ENCODE peak calls at places on chromosomes 4 and X, in four cellular contexts. X is progenitor cell of endocrine pancreas, M is lung, Z is sigmoid colon. O is an unnamed sample.

GRCh38 chrX:42934020-42934701 is 156.2 kb upstream of the PPP1R2C start:
- DNase-seq in X (no peak), M (no peak), Z (no peak), O (no peak)

GRCh38 chrX:132689741-132690140 is 200.9 kb upstream of the MBNL3 start:
- DNase-seq in X (no peak), M (no peak), Z (no peak), O (no peak)

GRCh38 chr4:2302387-2303119 is 40.6 kb upstream of the MXD4 start:
- DNase-seq in X (no peak), M (no peak), Z (no peak), O (no peak)

GRCh38 chrX:79270401-79270800 is 96.7 kb downstream of the ITM2A start:
- DNase-seq in X (no peak), M (no peak), Z (no peak), O (no peak)

GRCh38 chr4:147101678-147102077 is 156.0 kb upstream of the TTC29 start:
- DNase-seq in X (no peak), M (no peak), Z (no peak), O (no peak)

GRCh38 chr4:3123201-3123671 is 48.8 kb downstream of the HTT start:
- DNase-seq in X (no peak), M (no peak), Z (no peak), O (no peak)

GRCh38 chr4:5461477-5461876 is 246.9 kb downstream of the EVC2 start:
- DNase-seq in X (no peak), M (no peak), Z (no peak), O (no peak)

GRCh38 chrX:133670394-133670793 is 255.1 kb upstream of the GPC4 start:
- DNase-seq in X (no peak), M (no peak), Z (no peak), O (no peak)

GRCh38 chr4:82599336-82599735 is 37.5 kb upstream of the TMEM150C start:
- DNase-seq in X (no peak), M (no peak), Z (no peak), O (peak; percentile 57)

GRCh38 chrX:132758778-132759177 is 199.7 kb downstream of the HS6ST2 start:
- DNase-seq in X (no peak), M (no peak), Z (no peak), O (no peak)

GRCh38 chr4:11746734-11747133 is 318.0 kb upstream of the HS3ST1 start:
- DNase-seq in X (no peak), M (no peak), Z (no peak), O (no peak)

GRCh38 chrX:68343551-68343950 is 89.7 kb downstream of the OPHN1 start:
- DNase-seq in X (no peak), M (no peak), Z (no peak), O (no peak)

GRCh38 chrX:43175428-43175827 is 397.5 kb upstream of the PPP1R2C start:
- DNase-seq in X (no peak), M (no peak), Z (no peak), O (no peak)

GRCh38 chrX:70554523-70554922 is 109.9 kb downstream of the DLG3 start:
- DNase-seq in X (no peak), M (no peak), Z (no peak), O (no peak)

GRCh38 chr4:38455092-38455855 is 208.7 kb upstream of the KLF3 start:
- DNase-seq in X (no peak), M (no peak), Z (no peak), O (no peak)

GRCh38 chr4:138831943-138832342 is 183.6 kb upstream of the NOCT start:
- DNase-seq in X (no peak), M (no peak), Z (no peak), O (no peak)

GRCh38 chr4:169062861-169063197 is 52.8 kb upstream of the CBR4 start:
- DNase-seq in X (no peak), M (no peak), Z (no peak), O (no peak)

GRCh38 chr4:6403400-6403685 is 69.1 kb downstream of the PPP2R2C start:
- DNase-seq in X (no peak), M (no peak), Z (no peak), O (no peak)

GRCh38 chr4:146159384-146160058 is 16.0 kb upstream of the LSM6 start:
- DNase-seq in X (no peak), M (no peak), Z (no peak), O (no peak)

GRCh38 chr4:113978561-113979156 is 788 bp downstream of the ARSJ start:
- DNase-seq in X (no peak), M (no peak), Z (no peak), O (peak; percentile 28)

GRCh38 chr4:120064887-120065286 is 1.8 kb downstream of the MAD2L1 start:
- DNase-seq in X (no peak), M (no peak), Z (no peak), O (no peak)

GRCh38 chr4:125719987-125720386 is 405.2 kb downstream of the FAT4 start:
- DNase-seq in X (no peak), M (no peak), Z (no peak), O (no peak)

DNA sequence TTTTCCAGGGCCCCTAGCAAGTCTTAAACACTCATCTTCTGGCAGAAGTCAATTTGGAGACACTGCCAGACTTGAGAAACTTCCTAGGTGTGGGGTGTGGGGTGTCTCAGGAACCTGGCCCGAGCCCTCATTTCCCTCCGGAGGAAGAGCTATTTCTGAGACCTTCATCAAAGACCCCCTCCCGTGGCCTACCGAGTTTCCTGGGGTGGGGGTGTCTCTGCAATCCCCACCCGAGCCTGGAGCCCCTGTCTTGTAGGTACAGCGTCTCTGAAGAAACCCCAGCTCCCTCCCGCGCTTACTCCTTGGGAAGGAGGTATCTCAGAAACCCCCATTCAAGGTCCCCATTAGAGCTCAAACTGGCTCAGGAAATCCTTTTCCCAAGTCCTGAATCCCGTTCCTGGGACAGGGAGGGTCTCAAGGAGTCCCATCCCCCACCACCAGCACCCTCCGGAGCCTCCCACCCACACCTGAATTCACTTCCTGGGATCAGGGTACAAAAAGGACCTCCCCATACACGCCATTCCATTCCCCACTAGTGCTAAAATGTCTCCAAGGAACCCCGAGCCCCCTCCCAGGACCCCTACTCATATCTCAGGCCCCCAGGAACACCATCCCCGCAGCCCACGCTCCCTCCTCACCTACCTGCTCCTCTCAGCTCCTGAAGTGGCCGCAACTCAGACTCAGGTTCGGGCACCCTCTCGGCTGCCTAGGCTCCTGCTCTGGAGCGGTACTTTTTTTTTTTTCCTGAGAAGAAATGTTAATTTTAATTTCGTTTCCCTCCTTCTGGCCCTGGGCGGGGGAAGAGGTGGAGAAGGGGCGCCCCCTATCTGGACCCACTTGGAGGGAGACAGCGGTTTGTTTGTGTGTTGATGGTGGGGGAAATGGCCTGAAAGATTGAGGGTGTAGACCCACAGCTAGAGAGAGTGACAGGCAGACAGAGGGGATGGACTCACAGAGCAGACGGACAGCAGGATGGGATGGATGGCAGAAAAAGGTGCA is 1.1 kb downstream of the SLC38A5 start:
- DNase-seq in X (no peak), M (no peak), Z (peak; percentile 52), O (no peak)
- TF ChIP-seq CTCF in X (no peak), M (no peak), Z (no peak), O (no peak)

GRCh38 chrX:47200385-47201150 is 6.9 kb downstream of the UBA1 start:
- DNase-seq in X (no peak), M (no peak), Z (no peak), O (peak; percentile 23)
- TF ChIP-seq CTCF in X (no peak), M (no peak), Z (no peak), O (peak; percentile 16)

GRCh38 chrX:137428777-137429564 is 137.0 kb upstream of the ZIC3 start:
- DNase-seq in X (no peak), M (no peak), Z (no peak), O (no peak)
- TF ChIP-seq CTCF in X (peak; percentile 24), M (no peak), Z (no peak), O (no peak)

DNA sequence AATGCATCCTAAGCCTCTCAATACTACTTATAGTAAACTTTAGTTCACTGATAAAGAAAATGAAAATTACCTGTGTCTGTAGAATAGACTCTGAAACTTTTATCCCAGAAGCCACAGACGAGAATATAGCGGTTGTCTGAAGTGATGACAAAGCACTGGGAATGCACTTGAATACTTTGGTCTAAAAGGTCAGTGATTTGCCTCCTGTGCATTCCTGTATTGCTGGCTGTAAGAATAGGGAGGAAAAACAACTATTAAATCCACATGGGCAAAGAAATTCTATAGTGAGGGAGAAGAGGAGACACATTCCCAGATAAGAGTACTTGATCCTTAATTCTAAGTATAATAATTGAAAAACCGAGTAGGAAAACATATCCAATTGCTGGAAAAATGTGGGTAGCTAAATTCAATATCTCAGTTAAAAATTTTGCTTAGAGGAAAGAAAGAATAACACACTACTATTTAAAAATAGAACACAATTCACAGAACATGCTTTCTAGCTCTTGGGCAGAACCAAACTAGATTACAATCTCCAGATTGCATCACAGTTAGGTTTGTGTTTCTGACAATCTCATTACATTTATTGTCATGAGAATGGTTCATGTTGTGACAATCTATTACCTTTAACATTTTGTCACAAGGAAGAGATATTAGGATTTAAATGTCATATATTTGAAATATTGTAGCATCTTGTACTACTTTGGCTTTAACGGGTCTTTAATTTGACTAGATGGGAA is 232.1 kb downstream of the DCLK2 start:
- DNase-seq in X (no peak), M (no peak), Z (no peak), O (no peak)
- TF ChIP-seq CTCF in X (no peak), M (no peak), Z (no peak), O (no peak)

DNA sequence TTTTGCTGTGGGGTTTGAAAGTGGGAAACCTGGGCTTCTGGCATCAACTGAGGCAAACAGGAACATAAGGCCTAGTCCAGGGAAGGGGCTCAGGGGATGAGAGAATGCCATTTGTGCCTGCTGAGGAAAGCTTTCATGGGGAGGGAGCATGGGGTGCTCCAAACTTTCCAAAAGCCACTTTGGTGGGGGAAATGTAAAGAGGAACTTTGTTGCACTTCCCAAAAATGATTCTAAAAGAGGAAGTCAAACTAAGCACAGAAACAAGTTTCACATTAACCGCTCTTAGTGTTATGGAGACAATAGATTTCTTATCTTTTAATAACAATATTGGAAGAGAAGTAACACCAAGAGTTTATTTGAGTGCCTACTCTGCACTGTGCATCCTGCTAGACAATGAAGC is 32.3 kb downstream of the GAB3 start:
- DNase-seq in X (no peak), M (no peak), Z (no peak), O (no peak)
- TF ChIP-seq CTCF in X (no peak), M (no peak), Z (no peak), O (no peak)

GRCh38 chr4:55181606-55182005 is 56.2 kb upstream of the KDR start:
- DNase-seq in X (no peak), M (no peak), Z (no peak), O (no peak)

GRCh38 chr4:55186123-55186522 is 60.7 kb upstream of the KDR start:
- DNase-seq in X (no peak), M (no peak), Z (no peak), O (no peak)

GRCh38 chr4:55186700-55187099 is 61.3 kb upstream of the KDR start:
- DNase-seq in X (no peak), M (no peak), Z (no peak), O (no peak)

GRCh38 chr4:55183926-55184599 is 58.7 kb upstream of the KDR start:
- DNase-seq in X (no peak), M (no peak), Z (no peak), O (peak; percentile 5)

GRCh38 chr4:55184600-55185523 is 59.5 kb upstream of the KDR start:
- DNase-seq in X (no peak), M (peak; percentile 42), Z (no peak), O (peak; percentile 57)
- TF ChIP-seq CTCF in X (peak; percentile 43), M (peak; percentile 2), Z (no peak), O (peak; percentile 59)

DNA sequence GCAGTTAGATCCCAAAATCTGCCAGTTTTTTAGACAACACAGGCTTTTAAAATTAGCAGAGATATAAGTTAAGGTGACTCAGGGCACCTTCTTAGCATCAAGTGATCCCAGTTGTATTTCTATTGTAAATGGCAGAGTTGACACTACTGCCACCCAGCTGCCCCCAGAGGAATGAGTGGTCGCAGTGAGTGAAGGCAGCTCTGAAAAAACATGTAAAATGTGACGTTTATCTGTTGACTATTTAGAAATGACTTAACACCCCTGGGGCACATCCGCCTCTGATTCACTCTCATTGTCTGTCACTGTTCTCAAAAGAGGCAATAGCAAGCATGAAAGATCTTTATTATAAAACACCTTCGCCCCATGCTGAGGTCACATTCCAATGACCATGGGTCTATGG is 592.4 kb downstream of the ACTRT1 start:
- DNase-seq in X (no peak), M (no peak), Z (no peak), O (no peak)
- TF ChIP-seq CTCF in X (peak; percentile 15), M (no peak), Z (no peak), O (no peak)

O was measured in Caco-2.